ENCODE peak calls at places on chromosomes 7 and 10, in six cellular contexts. B is activated CD8-positive, alpha-beta memory T cell treated with anti-CD3 and anti-CD28 coated beads for 1 hour; I is naive B cell; Y is dorsolateral prefrontal cortex; N is BJ; G is AG20443. E is an unnamed sample.
A peak's percentile ranks its signal among the peaks of the same experiment; 100 is the strongest.

GRCh38 chr7:98054585-98054984 is 52.1 kb upstream of the LMTK2 start:
- DNase-seq in B (no peak), N (no peak), G (no peak), Y (no peak), I (no peak), E (no peak)

GRCh38 chr7:131904750-131905327 is 348.4 kb upstream of the PODXL start:
- DNase-seq in G (no peak), I (no peak), Y (no peak), B (no peak), N (no peak), E (no peak)

GRCh38 chr7:73824986-73825385 is 5.8 kb upstream of the CLDN4 start:
- DNase-seq in B (no peak), G (no peak), I (no peak), Y (no peak), N (no peak), E (no peak)

GRCh38 chr10:91820144-91820543 is 21.9 kb downstream of the TNKS2 start:
- DNase-seq in I (no peak), G (no peak), N (no peak), Y (no peak), B (no peak), E (no peak)

GRCh38 chr10:55897436-55897835 is 463.6 kb downstream of the ZWINT start:
- DNase-seq in B (no peak), I (no peak), G (no peak), Y (no peak), N (no peak), E (no peak)

GRCh38 chr10:97580421-97581367 is 3.5 kb upstream of the HOGA1 start:
- DNase-seq in G (peak; percentile 2), I (no peak), Y (no peak), N (no peak), B (no peak), E (no peak)

GRCh38 chr7:135383525-135383924 is 126.4 kb downstream of the CNOT4 start:
- DNase-seq in Y (no peak), G (no peak), N (no peak), I (no peak), B (no peak), E (no peak)

GRCh38 chr10:123126246-123126645 is 9.5 kb upstream of the HMX3 start:
- DNase-seq in N (no peak), G (no peak), B (no peak), Y (no peak), I (no peak), E (no peak)

GRCh38 chr10:75546004-75546403 is 114.6 kb downstream of the LRMDA start:
- DNase-seq in N (no peak), I (no peak), G (no peak), B (no peak), Y (no peak), E (no peak)

GRCh38 chr10:34305189-34305588 is 509.9 kb downstream of the PARD3 start:
- DNase-seq in G (no peak), N (no peak), Y (no peak), B (no peak), I (no peak), E (no peak)

GRCh38 chr7:131329176-131329570 is 1.5 kb downstream of the MKLN1 start:
- DNase-seq in N (no peak), B (no peak), Y (no peak), I (no peak), G (no peak), E (no peak)

GRCh38 chr10:3128379-3129130 is 44.0 kb downstream of the PITRM1 start:
- DNase-seq in N (no peak), B (no peak), G (no peak), Y (no peak), I (no peak), E (no peak)

GRCh38 chr7:69738396-69738889 is 140.2 kb downstream of the AUTS2 start:
- DNase-seq in G (no peak), I (no peak), B (no peak), N (no peak), Y (no peak), E (no peak)

GRCh38 chr7:137025469-137026175 is 157.2 kb downstream of the CHRM2 start:
- DNase-seq in B (no peak), Y (no peak), I (no peak), N (no peak), G (peak; percentile 33), E (peak; percentile 78)

GRCh38 chr7:45221896-45222604 is 64.5 kb downstream of the RAMP3 start:
- DNase-seq in G (no peak), N (no peak), I (no peak), Y (no peak), B (no peak), E (no peak)

GRCh38 chr7:155885162-155886160 is 73.2 kb upstream of the SHH start:
- DNase-seq in B (no peak), G (peak; percentile 64), Y (peak; percentile 27), N (no peak), I (no peak), E (peak; percentile 24)

GRCh38 chr10:3699896-3700295 is 85.1 kb downstream of the KLF6 start:
- DNase-seq in I (no peak), G (no peak), B (no peak), Y (no peak), N (no peak), E (no peak)

GRCh38 chr10:7391748-7392147 is 19.1 kb downstream of the SFMBT2 start:
- DNase-seq in I (no peak), B (no peak), N (no peak), G (no peak), Y (no peak), E (no peak)

GRCh38 chr7:134696261-134696660 is 49.6 kb downstream of the BPGM start:
- DNase-seq in Y (no peak), G (no peak), N (no peak), B (no peak), I (no peak), E (no peak)

GRCh38 chr10:75460059-75460458 is 28.6 kb downstream of the LRMDA start:
- DNase-seq in B (no peak), Y (no peak), G (no peak), N (no peak), I (no peak), E (no peak)

GRCh38 chr7:44977304-44977858 is 1.4 kb downstream of the MYO1G start:
- DNase-seq in Y (no peak), G (no peak), N (no peak), I (peak; percentile 56), B (peak; percentile 59), E (no peak)

GRCh38 chr7:92872701-92873100 is 36.3 kb upstream of the CDK6 start:
- DNase-seq in N (no peak), I (no peak), G (no peak), Y (no peak), B (no peak), E (no peak)

GRCh38 chr7:151763420-151763984 is 113.4 kb downstream of the PRKAG2 start:
- DNase-seq in G (no peak), Y (no peak), B (no peak), I (no peak), N (no peak), E (no peak)

GRCh38 chr7:29113384-29114102 is 32.8 kb downstream of the CPVL start:
- DNase-seq in N (no peak), G (peak; percentile 25), B (no peak), Y (no peak), I (no peak), E (no peak)

GRCh38 chr7:87413029-87413428 is 62.5 kb downstream of the ABCB4 start:
- DNase-seq in G (peak; percentile 14), I (no peak), B (no peak), N (no peak), Y (no peak), E (peak; percentile 11)

GRCh38 chr10:71984798-71985388 is 20.7 kb downstream of the CHST3 start:
- DNase-seq in N (no peak), I (no peak), B (no peak), Y (no peak), G (no peak), E (no peak)

GRCh38 chr7:87328281-87328680 is 17.2 kb upstream of the CROT start:
- DNase-seq in N (no peak), B (no peak), G (no peak), Y (no peak), I (no peak), E (no peak)

GRCh38 chr7:27714831-27715444 is 25.0 kb upstream of the TAX1BP1 start:
- DNase-seq in N (no peak), B (no peak), G (no peak), Y (no peak), I (no peak), E (no peak)

GRCh38 chr10:11501600-11501999 is 109.8 kb downstream of the USP6NL start:
- DNase-seq in N (no peak), B (no peak), G (no peak), I (no peak), Y (no peak), E (no peak)

E was measured in AG04450.